ENCODE peak calls at places on chromosome 2, in ten cellular contexts. One of them, this sample, is unnamed.
A peak's percentile ranks its signal among the peaks of the same experiment; 100 is the strongest.

GRCh38 chr2:28970464-28971160 is 10.5 kb upstream of the TOGARAM2 start:
- DNase-seq in NCI-H1436 treated with DMSO at 0.1 percent for 48 hours: no peak
- DNase-seq in stimulated activated CD8-positive, alpha-beta memory T cell treated with anti-CD3 and anti-CD28 coated beads, Interleukin-7, amount 100 ng/mL, for 1 hour: no peak
- DNase-seq in effector memory CD8-positive, alpha-beta T cell: no peak
- DNase-seq in activated naive CD8-positive, alpha-beta T cell treated with anti-CD3 and anti-CD28 coated beads, Interleukin-2, amount 10 ng/mL, durations not matched to agents 7 days and 5 days: no peak
- DNase-seq in DMS 273 treated with DMSO at 0.1 percent for 48 hours: no peak
- DNase-seq in activated T-helper 1 cell treated with anti-CD3 and anti-CD28 coated beads, Interleukin-2, amount 50 U/mL, for 16 hours: no peak
- DNase-seq in NCI-H1105 treated with DMSO at 0.1 percent for 48 hours: no peak
- DNase-seq in upper lobe of left lung: no peak
- DNase-seq in NCI-H1417: no peak
- DNase-seq in this sample: no peak

GRCh38 chr2:106095478-106096392 is 98.4 kb downstream of the UXS1 start:
- DNase-seq in effector memory CD8-positive, alpha-beta T cell: peak; percentile 76
- DNase-seq in stimulated activated CD8-positive, alpha-beta memory T cell treated with anti-CD3 and anti-CD28 coated beads, Interleukin-7, amount 100 ng/mL, for 1 hour: peak; percentile 60
- DNase-seq in activated naive CD8-positive, alpha-beta T cell treated with anti-CD3 and anti-CD28 coated beads, Interleukin-2, amount 10 ng/mL, durations not matched to agents 7 days and 5 days: peak; percentile 79
- DNase-seq in NCI-H1417: no peak
- DNase-seq in DMS 273 treated with DMSO at 0.1 percent for 48 hours: no peak
- DNase-seq in activated T-helper 1 cell treated with anti-CD3 and anti-CD28 coated beads, Interleukin-2, amount 50 U/mL, for 16 hours: peak; percentile 77
- DNase-seq in upper lobe of left lung: peak; percentile 37
- DNase-seq in NCI-H1436 treated with DMSO at 0.1 percent for 48 hours: no peak
- DNase-seq in NCI-H1105 treated with DMSO at 0.1 percent for 48 hours: no peak
- DNase-seq in this sample: peak; percentile 89

GRCh38 chr2:99420031-99420430 is 69.8 kb downstream of the REV1 start:
- DNase-seq in DMS 273 treated with DMSO at 0.1 percent for 48 hours: no peak
- DNase-seq in stimulated activated CD8-positive, alpha-beta memory T cell treated with anti-CD3 and anti-CD28 coated beads, Interleukin-7, amount 100 ng/mL, for 1 hour: no peak
- DNase-seq in activated T-helper 1 cell treated with anti-CD3 and anti-CD28 coated beads, Interleukin-2, amount 50 U/mL, for 16 hours: no peak
- DNase-seq in NCI-H1417: no peak
- DNase-seq in NCI-H1105 treated with DMSO at 0.1 percent for 48 hours: no peak
- DNase-seq in upper lobe of left lung: no peak
- DNase-seq in NCI-H1436 treated with DMSO at 0.1 percent for 48 hours: no peak
- DNase-seq in activated naive CD8-positive, alpha-beta T cell treated with anti-CD3 and anti-CD28 coated beads, Interleukin-2, amount 10 ng/mL, durations not matched to agents 7 days and 5 days: no peak
- DNase-seq in effector memory CD8-positive, alpha-beta T cell: no peak
- DNase-seq in this sample: no peak

GRCh38 chr2:121475811-121476571 is 54.7 kb upstream of the RNU4ATAC start:
- DNase-seq in NCI-H1436 treated with DMSO at 0.1 percent for 48 hours: no peak
- DNase-seq in upper lobe of left lung: no peak
- DNase-seq in activated naive CD8-positive, alpha-beta T cell treated with anti-CD3 and anti-CD28 coated beads, Interleukin-2, amount 10 ng/mL, durations not matched to agents 7 days and 5 days: no peak
- DNase-seq in DMS 273 treated with DMSO at 0.1 percent for 48 hours: no peak
- DNase-seq in activated T-helper 1 cell treated with anti-CD3 and anti-CD28 coated beads, Interleukin-2, amount 50 U/mL, for 16 hours: no peak
- DNase-seq in NCI-H1417: no peak
- DNase-seq in NCI-H1105 treated with DMSO at 0.1 percent for 48 hours: no peak
- DNase-seq in effector memory CD8-positive, alpha-beta T cell: no peak
- DNase-seq in stimulated activated CD8-positive, alpha-beta memory T cell treated with anti-CD3 and anti-CD28 coated beads, Interleukin-7, amount 100 ng/mL, for 1 hour: no peak
- DNase-seq in this sample: no peak

GRCh38 chr2:152718909-152719645 is 657 bp downstream of the ARL6IP6 start:
- DNase-seq in effector memory CD8-positive, alpha-beta T cell: no peak
- DNase-seq in DMS 273 treated with DMSO at 0.1 percent for 48 hours: peak; percentile 68
- DNase-seq in upper lobe of left lung: peak; percentile 71
- DNase-seq in activated naive CD8-positive, alpha-beta T cell treated with anti-CD3 and anti-CD28 coated beads, Interleukin-2, amount 10 ng/mL, durations not matched to agents 7 days and 5 days: no peak
- DNase-seq in NCI-H1105 treated with DMSO at 0.1 percent for 48 hours: peak; percentile 64
- DNase-seq in NCI-H1417: peak; percentile 89
- DNase-seq in NCI-H1436 treated with DMSO at 0.1 percent for 48 hours: peak; percentile 28
- DNase-seq in activated T-helper 1 cell treated with anti-CD3 and anti-CD28 coated beads, Interleukin-2, amount 50 U/mL, for 16 hours: no peak
- DNase-seq in stimulated activated CD8-positive, alpha-beta memory T cell treated with anti-CD3 and anti-CD28 coated beads, Interleukin-7, amount 100 ng/mL, for 1 hour: no peak
- DNase-seq in this sample: peak; percentile 46

GRCh38 chr2:162430323-162430722 is 86.4 kb downstream of the GCA start:
- DNase-seq in activated naive CD8-positive, alpha-beta T cell treated with anti-CD3 and anti-CD28 coated beads, Interleukin-2, amount 10 ng/mL, durations not matched to agents 7 days and 5 days: no peak
- DNase-seq in upper lobe of left lung: no peak
- DNase-seq in stimulated activated CD8-positive, alpha-beta memory T cell treated with anti-CD3 and anti-CD28 coated beads, Interleukin-7, amount 100 ng/mL, for 1 hour: no peak
- DNase-seq in NCI-H1436 treated with DMSO at 0.1 percent for 48 hours: no peak
- DNase-seq in NCI-H1417: no peak
- DNase-seq in DMS 273 treated with DMSO at 0.1 percent for 48 hours: peak; percentile 50
- DNase-seq in effector memory CD8-positive, alpha-beta T cell: no peak
- DNase-seq in activated T-helper 1 cell treated with anti-CD3 and anti-CD28 coated beads, Interleukin-2, amount 50 U/mL, for 16 hours: no peak
- DNase-seq in NCI-H1105 treated with DMSO at 0.1 percent for 48 hours: peak; percentile 67
- DNase-seq in this sample: no peak

GRCh38 chr2:207251573-207252192 is 85.9 kb upstream of the KLF7 start:
- DNase-seq in NCI-H1105 treated with DMSO at 0.1 percent for 48 hours: no peak
- DNase-seq in stimulated activated CD8-positive, alpha-beta memory T cell treated with anti-CD3 and anti-CD28 coated beads, Interleukin-7, amount 100 ng/mL, for 1 hour: no peak
- DNase-seq in upper lobe of left lung: no peak
- DNase-seq in activated T-helper 1 cell treated with anti-CD3 and anti-CD28 coated beads, Interleukin-2, amount 50 U/mL, for 16 hours: no peak
- DNase-seq in NCI-H1417: no peak
- DNase-seq in DMS 273 treated with DMSO at 0.1 percent for 48 hours: no peak
- DNase-seq in NCI-H1436 treated with DMSO at 0.1 percent for 48 hours: no peak
- DNase-seq in effector memory CD8-positive, alpha-beta T cell: no peak
- DNase-seq in activated naive CD8-positive, alpha-beta T cell treated with anti-CD3 and anti-CD28 coated beads, Interleukin-2, amount 10 ng/mL, durations not matched to agents 7 days and 5 days: no peak
- DNase-seq in this sample: peak; percentile 15

GRCh38 chr2:172172513-172173217 is 70.0 kb upstream of the DLX2 start:
- DNase-seq in upper lobe of left lung: peak; percentile 77
- DNase-seq in activated naive CD8-positive, alpha-beta T cell treated with anti-CD3 and anti-CD28 coated beads, Interleukin-2, amount 10 ng/mL, durations not matched to agents 7 days and 5 days: peak; percentile 82
- DNase-seq in stimulated activated CD8-positive, alpha-beta memory T cell treated with anti-CD3 and anti-CD28 coated beads, Interleukin-7, amount 100 ng/mL, for 1 hour: peak; percentile 36
- DNase-seq in NCI-H1105 treated with DMSO at 0.1 percent for 48 hours: peak; percentile 56
- DNase-seq in activated T-helper 1 cell treated with anti-CD3 and anti-CD28 coated beads, Interleukin-2, amount 50 U/mL, for 16 hours: peak; percentile 30
- DNase-seq in DMS 273 treated with DMSO at 0.1 percent for 48 hours: peak; percentile 37
- DNase-seq in NCI-H1436 treated with DMSO at 0.1 percent for 48 hours: no peak
- DNase-seq in effector memory CD8-positive, alpha-beta T cell: peak; percentile 37
- DNase-seq in NCI-H1417: peak; percentile 66
- DNase-seq in this sample: peak; percentile 70

GRCh38 chr2:127105656-127106456 is 1.1 kb downstream of the BIN1 start:
- DNase-seq in NCI-H1417: no peak
- DNase-seq in stimulated activated CD8-positive, alpha-beta memory T cell treated with anti-CD3 and anti-CD28 coated beads, Interleukin-7, amount 100 ng/mL, for 1 hour: no peak
- DNase-seq in effector memory CD8-positive, alpha-beta T cell: no peak
- DNase-seq in activated naive CD8-positive, alpha-beta T cell treated with anti-CD3 and anti-CD28 coated beads, Interleukin-2, amount 10 ng/mL, durations not matched to agents 7 days and 5 days: peak; percentile 39
- DNase-seq in activated T-helper 1 cell treated with anti-CD3 and anti-CD28 coated beads, Interleukin-2, amount 50 U/mL, for 16 hours: no peak
- DNase-seq in DMS 273 treated with DMSO at 0.1 percent for 48 hours: no peak
- DNase-seq in NCI-H1436 treated with DMSO at 0.1 percent for 48 hours: no peak
- DNase-seq in NCI-H1105 treated with DMSO at 0.1 percent for 48 hours: no peak
- DNase-seq in upper lobe of left lung: peak; percentile 22
- DNase-seq in this sample: no peak

GRCh38 chr2:24076849-24077534 is 866 bp upstream of the SF3B6 start:
- DNase-seq in DMS 273 treated with DMSO at 0.1 percent for 48 hours: no peak
- DNase-seq in stimulated activated CD8-positive, alpha-beta memory T cell treated with anti-CD3 and anti-CD28 coated beads, Interleukin-7, amount 100 ng/mL, for 1 hour: no peak
- DNase-seq in NCI-H1436 treated with DMSO at 0.1 percent for 48 hours: no peak
- DNase-seq in activated naive CD8-positive, alpha-beta T cell treated with anti-CD3 and anti-CD28 coated beads, Interleukin-2, amount 10 ng/mL, durations not matched to agents 7 days and 5 days: no peak
- DNase-seq in activated T-helper 1 cell treated with anti-CD3 and anti-CD28 coated beads, Interleukin-2, amount 50 U/mL, for 16 hours: no peak
- DNase-seq in effector memory CD8-positive, alpha-beta T cell: no peak
- DNase-seq in NCI-H1417: peak; percentile 72
- DNase-seq in upper lobe of left lung: no peak
- DNase-seq in NCI-H1105 treated with DMSO at 0.1 percent for 48 hours: peak; percentile 37
- DNase-seq in this sample: peak; percentile 43

GRCh38 chr2:218996937-218997336 is 3.7 kb upstream of the CRYBA2 start:
- DNase-seq in stimulated activated CD8-positive, alpha-beta memory T cell treated with anti-CD3 and anti-CD28 coated beads, Interleukin-7, amount 100 ng/mL, for 1 hour: no peak
- DNase-seq in NCI-H1105 treated with DMSO at 0.1 percent for 48 hours: peak; percentile 85
- DNase-seq in DMS 273 treated with DMSO at 0.1 percent for 48 hours: peak; percentile 54
- DNase-seq in activated T-helper 1 cell treated with anti-CD3 and anti-CD28 coated beads, Interleukin-2, amount 50 U/mL, for 16 hours: no peak
- DNase-seq in NCI-H1436 treated with DMSO at 0.1 percent for 48 hours: no peak
- DNase-seq in effector memory CD8-positive, alpha-beta T cell: no peak
- DNase-seq in upper lobe of left lung: no peak
- DNase-seq in activated naive CD8-positive, alpha-beta T cell treated with anti-CD3 and anti-CD28 coated beads, Interleukin-2, amount 10 ng/mL, durations not matched to agents 7 days and 5 days: no peak
- DNase-seq in NCI-H1417: peak; percentile 96
- DNase-seq in this sample: no peak

GRCh38 chr2:1150724-1151511 is 200.3 kb downstream of the SNTG2 start:
- DNase-seq in activated naive CD8-positive, alpha-beta T cell treated with anti-CD3 and anti-CD28 coated beads, Interleukin-2, amount 10 ng/mL, durations not matched to agents 7 days and 5 days: no peak
- DNase-seq in activated T-helper 1 cell treated with anti-CD3 and anti-CD28 coated beads, Interleukin-2, amount 50 U/mL, for 16 hours: no peak
- DNase-seq in effector memory CD8-positive, alpha-beta T cell: no peak
- DNase-seq in upper lobe of left lung: no peak
- DNase-seq in DMS 273 treated with DMSO at 0.1 percent for 48 hours: no peak
- DNase-seq in NCI-H1105 treated with DMSO at 0.1 percent for 48 hours: no peak
- DNase-seq in NCI-H1436 treated with DMSO at 0.1 percent for 48 hours: no peak
- DNase-seq in stimulated activated CD8-positive, alpha-beta memory T cell treated with anti-CD3 and anti-CD28 coated beads, Interleukin-7, amount 100 ng/mL, for 1 hour: no peak
- DNase-seq in NCI-H1417: no peak
- DNase-seq in this sample: no peak

GRCh38 chr2:58339548-58340243 is 98.6 kb upstream of the FANCL start:
- DNase-seq in effector memory CD8-positive, alpha-beta T cell: no peak
- DNase-seq in stimulated activated CD8-positive, alpha-beta memory T cell treated with anti-CD3 and anti-CD28 coated beads, Interleukin-7, amount 100 ng/mL, for 1 hour: no peak
- DNase-seq in NCI-H1417: no peak
- DNase-seq in DMS 273 treated with DMSO at 0.1 percent for 48 hours: no peak
- DNase-seq in NCI-H1436 treated with DMSO at 0.1 percent for 48 hours: no peak
- DNase-seq in NCI-H1105 treated with DMSO at 0.1 percent for 48 hours: no peak
- DNase-seq in upper lobe of left lung: no peak
- DNase-seq in activated naive CD8-positive, alpha-beta T cell treated with anti-CD3 and anti-CD28 coated beads, Interleukin-2, amount 10 ng/mL, durations not matched to agents 7 days and 5 days: no peak
- DNase-seq in activated T-helper 1 cell treated with anti-CD3 and anti-CD28 coated beads, Interleukin-2, amount 50 U/mL, for 16 hours: no peak
- DNase-seq in this sample: no peak

GRCh38 chr2:25589676-25590205 is 83.6 kb downstream of the DTNB start:
- DNase-seq in NCI-H1417: no peak
- DNase-seq in DMS 273 treated with DMSO at 0.1 percent for 48 hours: no peak
- DNase-seq in NCI-H1105 treated with DMSO at 0.1 percent for 48 hours: no peak
- DNase-seq in NCI-H1436 treated with DMSO at 0.1 percent for 48 hours: no peak
- DNase-seq in activated naive CD8-positive, alpha-beta T cell treated with anti-CD3 and anti-CD28 coated beads, Interleukin-2, amount 10 ng/mL, durations not matched to agents 7 days and 5 days: no peak
- DNase-seq in effector memory CD8-positive, alpha-beta T cell: no peak
- DNase-seq in stimulated activated CD8-positive, alpha-beta memory T cell treated with anti-CD3 and anti-CD28 coated beads, Interleukin-7, amount 100 ng/mL, for 1 hour: no peak
- DNase-seq in activated T-helper 1 cell treated with anti-CD3 and anti-CD28 coated beads, Interleukin-2, amount 50 U/mL, for 16 hours: no peak
- DNase-seq in upper lobe of left lung: no peak
- DNase-seq in this sample: no peak

GRCh38 chr2:3122525-3122924 is 255.1 kb downstream of the EIPR1 start:
- DNase-seq in NCI-H1436 treated with DMSO at 0.1 percent for 48 hours: no peak
- DNase-seq in DMS 273 treated with DMSO at 0.1 percent for 48 hours: no peak
- DNase-seq in stimulated activated CD8-positive, alpha-beta memory T cell treated with anti-CD3 and anti-CD28 coated beads, Interleukin-7, amount 100 ng/mL, for 1 hour: no peak
- DNase-seq in effector memory CD8-positive, alpha-beta T cell: no peak
- DNase-seq in activated naive CD8-positive, alpha-beta T cell treated with anti-CD3 and anti-CD28 coated beads, Interleukin-2, amount 10 ng/mL, durations not matched to agents 7 days and 5 days: no peak
- DNase-seq in activated T-helper 1 cell treated with anti-CD3 and anti-CD28 coated beads, Interleukin-2, amount 50 U/mL, for 16 hours: no peak
- DNase-seq in upper lobe of left lung: no peak
- DNase-seq in NCI-H1417: no peak
- DNase-seq in NCI-H1105 treated with DMSO at 0.1 percent for 48 hours: no peak
- DNase-seq in this sample: no peak

GRCh38 chr2:46984642-46985476 is 69.3 kb upstream of the MCFD2 start:
- DNase-seq in stimulated activated CD8-positive, alpha-beta memory T cell treated with anti-CD3 and anti-CD28 coated beads, Interleukin-7, amount 100 ng/mL, for 1 hour: no peak
- DNase-seq in NCI-H1417: no peak
- DNase-seq in effector memory CD8-positive, alpha-beta T cell: no peak
- DNase-seq in DMS 273 treated with DMSO at 0.1 percent for 48 hours: no peak
- DNase-seq in activated T-helper 1 cell treated with anti-CD3 and anti-CD28 coated beads, Interleukin-2, amount 50 U/mL, for 16 hours: no peak
- DNase-seq in NCI-H1105 treated with DMSO at 0.1 percent for 48 hours: no peak
- DNase-seq in NCI-H1436 treated with DMSO at 0.1 percent for 48 hours: no peak
- DNase-seq in activated naive CD8-positive, alpha-beta T cell treated with anti-CD3 and anti-CD28 coated beads, Interleukin-2, amount 10 ng/mL, durations not matched to agents 7 days and 5 days: peak; percentile 47
- DNase-seq in upper lobe of left lung: peak; percentile 90
- DNase-seq in this sample: peak; percentile 80

GRCh38 chr2:215812966-215813365 is 200.4 kb downstream of the MREG start:
- DNase-seq in DMS 273 treated with DMSO at 0.1 percent for 48 hours: no peak
- DNase-seq in activated naive CD8-positive, alpha-beta T cell treated with anti-CD3 and anti-CD28 coated beads, Interleukin-2, amount 10 ng/mL, durations not matched to agents 7 days and 5 days: no peak
- DNase-seq in NCI-H1436 treated with DMSO at 0.1 percent for 48 hours: no peak
- DNase-seq in stimulated activated CD8-positive, alpha-beta memory T cell treated with anti-CD3 and anti-CD28 coated beads, Interleukin-7, amount 100 ng/mL, for 1 hour: no peak
- DNase-seq in effector memory CD8-positive, alpha-beta T cell: no peak
- DNase-seq in NCI-H1417: no peak
- DNase-seq in activated T-helper 1 cell treated with anti-CD3 and anti-CD28 coated beads, Interleukin-2, amount 50 U/mL, for 16 hours: no peak
- DNase-seq in upper lobe of left lung: no peak
- DNase-seq in NCI-H1105 treated with DMSO at 0.1 percent for 48 hours: no peak
- DNase-seq in this sample: no peak

GRCh38 chr2:97957432-97958183 is 38.1 kb downstream of the TMEM131 start:
- DNase-seq in effector memory CD8-positive, alpha-beta T cell: no peak
- DNase-seq in DMS 273 treated with DMSO at 0.1 percent for 48 hours: no peak
- DNase-seq in stimulated activated CD8-positive, alpha-beta memory T cell treated with anti-CD3 and anti-CD28 coated beads, Interleukin-7, amount 100 ng/mL, for 1 hour: no peak
- DNase-seq in NCI-H1105 treated with DMSO at 0.1 percent for 48 hours: no peak
- DNase-seq in NCI-H1436 treated with DMSO at 0.1 percent for 48 hours: no peak
- DNase-seq in activated T-helper 1 cell treated with anti-CD3 and anti-CD28 coated beads, Interleukin-2, amount 50 U/mL, for 16 hours: no peak
- DNase-seq in activated naive CD8-positive, alpha-beta T cell treated with anti-CD3 and anti-CD28 coated beads, Interleukin-2, amount 10 ng/mL, durations not matched to agents 7 days and 5 days: no peak
- DNase-seq in upper lobe of left lung: no peak
- DNase-seq in NCI-H1417: no peak
- DNase-seq in this sample: no peak

GRCh38 chr2:203164311-203164935 is 74.4 kb upstream of the CYP20A1 start:
- DNase-seq in activated naive CD8-positive, alpha-beta T cell treated with anti-CD3 and anti-CD28 coated beads, Interleukin-2, amount 10 ng/mL, durations not matched to agents 7 days and 5 days: no peak
- DNase-seq in DMS 273 treated with DMSO at 0.1 percent for 48 hours: no peak
- DNase-seq in NCI-H1436 treated with DMSO at 0.1 percent for 48 hours: no peak
- DNase-seq in upper lobe of left lung: no peak
- DNase-seq in NCI-H1105 treated with DMSO at 0.1 percent for 48 hours: no peak
- DNase-seq in stimulated activated CD8-positive, alpha-beta memory T cell treated with anti-CD3 and anti-CD28 coated beads, Interleukin-7, amount 100 ng/mL, for 1 hour: no peak
- DNase-seq in activated T-helper 1 cell treated with anti-CD3 and anti-CD28 coated beads, Interleukin-2, amount 50 U/mL, for 16 hours: no peak
- DNase-seq in NCI-H1417: no peak
- DNase-seq in effector memory CD8-positive, alpha-beta T cell: no peak
- DNase-seq in this sample: no peak

GRCh38 chr2:15205562-15205961 is 355.6 kb downstream of the NBAS start:
- DNase-seq in effector memory CD8-positive, alpha-beta T cell: no peak
- DNase-seq in activated naive CD8-positive, alpha-beta T cell treated with anti-CD3 and anti-CD28 coated beads, Interleukin-2, amount 10 ng/mL, durations not matched to agents 7 days and 5 days: no peak
- DNase-seq in upper lobe of left lung: no peak
- DNase-seq in activated T-helper 1 cell treated with anti-CD3 and anti-CD28 coated beads, Interleukin-2, amount 50 U/mL, for 16 hours: no peak
- DNase-seq in NCI-H1105 treated with DMSO at 0.1 percent for 48 hours: no peak
- DNase-seq in stimulated activated CD8-positive, alpha-beta memory T cell treated with anti-CD3 and anti-CD28 coated beads, Interleukin-7, amount 100 ng/mL, for 1 hour: no peak
- DNase-seq in DMS 273 treated with DMSO at 0.1 percent for 48 hours: no peak
- DNase-seq in NCI-H1436 treated with DMSO at 0.1 percent for 48 hours: no peak
- DNase-seq in NCI-H1417: no peak
- DNase-seq in this sample: peak; percentile 30

GRCh38 chr2:121036226-121036692 is 248.7 kb downstream of the TFCP2L1 start:
- DNase-seq in NCI-H1417: peak; percentile 98
- DNase-seq in DMS 273 treated with DMSO at 0.1 percent for 48 hours: no peak
- DNase-seq in effector memory CD8-positive, alpha-beta T cell: no peak
- DNase-seq in activated T-helper 1 cell treated with anti-CD3 and anti-CD28 coated beads, Interleukin-2, amount 50 U/mL, for 16 hours: no peak
- DNase-seq in activated naive CD8-positive, alpha-beta T cell treated with anti-CD3 and anti-CD28 coated beads, Interleukin-2, amount 10 ng/mL, durations not matched to agents 7 days and 5 days: no peak
- DNase-seq in NCI-H1436 treated with DMSO at 0.1 percent for 48 hours: peak; percentile 77
- DNase-seq in upper lobe of left lung: no peak
- DNase-seq in stimulated activated CD8-positive, alpha-beta memory T cell treated with anti-CD3 and anti-CD28 coated beads, Interleukin-7, amount 100 ng/mL, for 1 hour: no peak
- DNase-seq in NCI-H1105 treated with DMSO at 0.1 percent for 48 hours: peak; percentile 96
- DNase-seq in this sample: no peak

GRCh38 chr2:236689981-236690380 is 120.4 kb downstream of the ACKR3 start:
- DNase-seq in effector memory CD8-positive, alpha-beta T cell: no peak
- DNase-seq in NCI-H1417: no peak
- DNase-seq in activated T-helper 1 cell treated with anti-CD3 and anti-CD28 coated beads, Interleukin-2, amount 50 U/mL, for 16 hours: no peak
- DNase-seq in upper lobe of left lung: no peak
- DNase-seq in NCI-H1436 treated with DMSO at 0.1 percent for 48 hours: no peak
- DNase-seq in activated naive CD8-positive, alpha-beta T cell treated with anti-CD3 and anti-CD28 coated beads, Interleukin-2, amount 10 ng/mL, durations not matched to agents 7 days and 5 days: no peak
- DNase-seq in DMS 273 treated with DMSO at 0.1 percent for 48 hours: no peak
- DNase-seq in NCI-H1105 treated with DMSO at 0.1 percent for 48 hours: no peak
- DNase-seq in stimulated activated CD8-positive, alpha-beta memory T cell treated with anti-CD3 and anti-CD28 coated beads, Interleukin-7, amount 100 ng/mL, for 1 hour: no peak
- DNase-seq in this sample: no peak

GRCh38 chr2:172039011-172039704 is 39.4 kb downstream of the METAP1D start:
- DNase-seq in DMS 273 treated with DMSO at 0.1 percent for 48 hours: no peak
- DNase-seq in activated naive CD8-positive, alpha-beta T cell treated with anti-CD3 and anti-CD28 coated beads, Interleukin-2, amount 10 ng/mL, durations not matched to agents 7 days and 5 days: no peak
- DNase-seq in NCI-H1105 treated with DMSO at 0.1 percent for 48 hours: no peak
- DNase-seq in NCI-H1436 treated with DMSO at 0.1 percent for 48 hours: no peak
- DNase-seq in effector memory CD8-positive, alpha-beta T cell: no peak
- DNase-seq in stimulated activated CD8-positive, alpha-beta memory T cell treated with anti-CD3 and anti-CD28 coated beads, Interleukin-7, amount 100 ng/mL, for 1 hour: no peak
- DNase-seq in upper lobe of left lung: no peak
- DNase-seq in activated T-helper 1 cell treated with anti-CD3 and anti-CD28 coated beads, Interleukin-2, amount 50 U/mL, for 16 hours: no peak
- DNase-seq in NCI-H1417: peak; percentile 60
- DNase-seq in this sample: no peak

GRCh38 chr2:65350714-65351113 is 81.7 kb downstream of the SPRED2 start:
- DNase-seq in upper lobe of left lung: no peak
- DNase-seq in activated T-helper 1 cell treated with anti-CD3 and anti-CD28 coated beads, Interleukin-2, amount 50 U/mL, for 16 hours: no peak
- DNase-seq in stimulated activated CD8-positive, alpha-beta memory T cell treated with anti-CD3 and anti-CD28 coated beads, Interleukin-7, amount 100 ng/mL, for 1 hour: no peak
- DNase-seq in DMS 273 treated with DMSO at 0.1 percent for 48 hours: no peak
- DNase-seq in NCI-H1436 treated with DMSO at 0.1 percent for 48 hours: no peak
- DNase-seq in activated naive CD8-positive, alpha-beta T cell treated with anti-CD3 and anti-CD28 coated beads, Interleukin-2, amount 10 ng/mL, durations not matched to agents 7 days and 5 days: no peak
- DNase-seq in NCI-H1417: no peak
- DNase-seq in effector memory CD8-positive, alpha-beta T cell: no peak
- DNase-seq in NCI-H1105 treated with DMSO at 0.1 percent for 48 hours: no peak
- DNase-seq in this sample: peak; percentile 12

GRCh38 chr2:201928363-201928762 is 105.3 kb upstream of the FZD7 start:
- DNase-seq in stimulated activated CD8-positive, alpha-beta memory T cell treated with anti-CD3 and anti-CD28 coated beads, Interleukin-7, amount 100 ng/mL, for 1 hour: no peak
- DNase-seq in NCI-H1436 treated with DMSO at 0.1 percent for 48 hours: no peak
- DNase-seq in NCI-H1417: no peak
- DNase-seq in activated T-helper 1 cell treated with anti-CD3 and anti-CD28 coated beads, Interleukin-2, amount 50 U/mL, for 16 hours: no peak
- DNase-seq in DMS 273 treated with DMSO at 0.1 percent for 48 hours: no peak
- DNase-seq in effector memory CD8-positive, alpha-beta T cell: no peak
- DNase-seq in NCI-H1105 treated with DMSO at 0.1 percent for 48 hours: no peak
- DNase-seq in upper lobe of left lung: no peak
- DNase-seq in activated naive CD8-positive, alpha-beta T cell treated with anti-CD3 and anti-CD28 coated beads, Interleukin-2, amount 10 ng/mL, durations not matched to agents 7 days and 5 days: no peak
- DNase-seq in this sample: no peak